ENCODE peak calls at places on chromosomes 12 and 14, in four cellular contexts. D, P, Y and N are unnamed samples.

GRCh38 chr14:71387753-71388152 is 480.5 kb downstream of the PCNX1 start:
- DNase-seq in Y (no peak), P (no peak), D (no peak), N (no peak)

GRCh38 chr14:41096131-41096530 is 510.5 kb upstream of the LRFN5 start:
- DNase-seq in Y (no peak), P (no peak), D (no peak), N (no peak)

GRCh38 chr12:51942501-51943000 is 8.9 kb upstream of the ACVR1B start:
- DNase-seq in D (no peak), P (no peak), Y (no peak), N (no peak)

GRCh38 chr12:109863961-109864712 is 16.2 kb downstream of the GLTP start:
- DNase-seq in Y (peak; percentile 51), D (no peak), P (no peak), N (no peak)

GRCh38 chr12:102478416-102479098 is 1.8 kb downstream of the IGF1 start:
- DNase-seq in Y (no peak), D (no peak), P (peak; percentile 31), N (peak; percentile 43)

GRCh38 chr14:61699092-61699491 is 3.8 kb downstream of the HIF1A start:
- DNase-seq in D (peak; percentile 55), P (no peak), Y (no peak), N (no peak)

GRCh38 chr14:22008098-22008412 is 334.4 kb upstream of the OR4E1 start:
- DNase-seq in P (no peak), D (no peak), Y (no peak), N (no peak)

GRCh38 chr12:91219511-91219910 is 36.9 kb upstream of the DCN start:
- DNase-seq in Y (peak; percentile 74), D (no peak), P (no peak), N (no peak)